ENCODE peak calls at places on chromosomes 5 and 9, in nine cellular contexts. One of them, this sample, is unnamed.
A peak's percentile ranks its signal among the peaks of the same experiment; 100 is the strongest.

GRCh38 chr5:137016783-137017324 is 482.3 kb downstream of the SPOCK1 start:
- DNase-seq in activated CD4-positive, alpha-beta T cell treated with anti-CD3 and anti-CD28 coated beads, Interleukin-2, amount 50 U/mL, for 24 hours: no peak
- DNase-seq in activated T-cell treated with anti-CD3 and anti-CD28 coated beads, Interleukin-2, amount 50 U/mL, for 4 hours: no peak
- DNase-seq in T-helper 9 cell: no peak
- DNase-seq in H9: peak; percentile 49
- DNase-seq in sigmoid colon: no peak
- DNase-seq in HFF-Myc: no peak
- DNase-seq in NCI-H1092: no peak
- DNase-seq in NCI-H2081: no peak
- DNase-seq in this sample: no peak

GRCh38 chr5:68251804-68252648 is 36.5 kb downstream of the PIK3R1 start:
- DNase-seq in activated CD4-positive, alpha-beta T cell treated with anti-CD3 and anti-CD28 coated beads, Interleukin-2, amount 50 U/mL, for 24 hours: no peak
- DNase-seq in activated T-cell treated with anti-CD3 and anti-CD28 coated beads, Interleukin-2, amount 50 U/mL, for 4 hours: no peak
- DNase-seq in T-helper 9 cell: no peak
- DNase-seq in H9: no peak
- DNase-seq in sigmoid colon: peak; percentile 87
- DNase-seq in HFF-Myc: peak; percentile 72
- DNase-seq in NCI-H1092: no peak
- DNase-seq in NCI-H2081: no peak
- DNase-seq in this sample: no peak

GRCh38 chr5:175216991-175217390 is 227.0 kb downstream of the DRD1 start:
- DNase-seq in activated CD4-positive, alpha-beta T cell treated with anti-CD3 and anti-CD28 coated beads, Interleukin-2, amount 50 U/mL, for 24 hours: no peak
- DNase-seq in activated T-cell treated with anti-CD3 and anti-CD28 coated beads, Interleukin-2, amount 50 U/mL, for 4 hours: no peak
- DNase-seq in T-helper 9 cell: no peak
- DNase-seq in H9: no peak
- DNase-seq in sigmoid colon: no peak
- DNase-seq in HFF-Myc: no peak
- DNase-seq in NCI-H1092: no peak
- DNase-seq in NCI-H2081: no peak
- DNase-seq in this sample: no peak

GRCh38 chr9:96490534-96491078 is 40.6 kb downstream of the HABP4 start:
- DNase-seq in activated CD4-positive, alpha-beta T cell treated with anti-CD3 and anti-CD28 coated beads, Interleukin-2, amount 50 U/mL, for 24 hours: no peak
- DNase-seq in activated T-cell treated with anti-CD3 and anti-CD28 coated beads, Interleukin-2, amount 50 U/mL, for 4 hours: no peak
- DNase-seq in T-helper 9 cell: no peak
- DNase-seq in H9: no peak
- DNase-seq in sigmoid colon: no peak
- DNase-seq in HFF-Myc: no peak
- DNase-seq in NCI-H1092: no peak
- DNase-seq in NCI-H2081: no peak
- DNase-seq in this sample: no peak

GRCh38 chr5:6576861-6577501 is 55.9 kb downstream of the NSUN2 start:
- DNase-seq in activated CD4-positive, alpha-beta T cell treated with anti-CD3 and anti-CD28 coated beads, Interleukin-2, amount 50 U/mL, for 24 hours: no peak
- DNase-seq in activated T-cell treated with anti-CD3 and anti-CD28 coated beads, Interleukin-2, amount 50 U/mL, for 4 hours: no peak
- DNase-seq in T-helper 9 cell: no peak
- DNase-seq in H9: peak; percentile 51
- DNase-seq in sigmoid colon: no peak
- DNase-seq in HFF-Myc: peak; percentile 46
- DNase-seq in NCI-H1092: peak; percentile 56
- DNase-seq in NCI-H2081: peak; percentile 76
- DNase-seq in this sample: no peak

GRCh38 chr9:74078647-74079046 is 418.5 kb upstream of the RORB start:
- DNase-seq in activated CD4-positive, alpha-beta T cell treated with anti-CD3 and anti-CD28 coated beads, Interleukin-2, amount 50 U/mL, for 24 hours: no peak
- DNase-seq in activated T-cell treated with anti-CD3 and anti-CD28 coated beads, Interleukin-2, amount 50 U/mL, for 4 hours: no peak
- DNase-seq in T-helper 9 cell: no peak
- DNase-seq in H9: no peak
- DNase-seq in sigmoid colon: no peak
- DNase-seq in HFF-Myc: no peak
- DNase-seq in NCI-H1092: no peak
- DNase-seq in NCI-H2081: no peak
- DNase-seq in this sample: no peak

GRCh38 chr5:169416583-169417196 is 115.8 kb upstream of the SLIT3 start:
- DNase-seq in activated CD4-positive, alpha-beta T cell treated with anti-CD3 and anti-CD28 coated beads, Interleukin-2, amount 50 U/mL, for 24 hours: no peak
- DNase-seq in activated T-cell treated with anti-CD3 and anti-CD28 coated beads, Interleukin-2, amount 50 U/mL, for 4 hours: no peak
- DNase-seq in T-helper 9 cell: no peak
- DNase-seq in H9: no peak
- DNase-seq in sigmoid colon: no peak
- DNase-seq in HFF-Myc: peak; percentile 17
- DNase-seq in NCI-H1092: no peak
- DNase-seq in NCI-H2081: no peak
- DNase-seq in this sample: no peak

GRCh38 chr9:29212590-29213373 is 1639.5 kb upstream of the C9orf72 start:
- DNase-seq in activated CD4-positive, alpha-beta T cell treated with anti-CD3 and anti-CD28 coated beads, Interleukin-2, amount 50 U/mL, for 24 hours: no peak
- DNase-seq in activated T-cell treated with anti-CD3 and anti-CD28 coated beads, Interleukin-2, amount 50 U/mL, for 4 hours: no peak
- DNase-seq in T-helper 9 cell: no peak
- DNase-seq in H9: peak; percentile 57
- DNase-seq in sigmoid colon: no peak
- DNase-seq in HFF-Myc: no peak
- DNase-seq in NCI-H1092: no peak
- DNase-seq in NCI-H2081: peak; percentile 67
- DNase-seq in this sample: no peak

GRCh38 chr5:35811108-35811741 is 45.5 kb upstream of the IL7R start:
- DNase-seq in activated CD4-positive, alpha-beta T cell treated with anti-CD3 and anti-CD28 coated beads, Interleukin-2, amount 50 U/mL, for 24 hours: no peak
- DNase-seq in activated T-cell treated with anti-CD3 and anti-CD28 coated beads, Interleukin-2, amount 50 U/mL, for 4 hours: no peak
- DNase-seq in T-helper 9 cell: peak; percentile 20
- DNase-seq in H9: no peak
- DNase-seq in sigmoid colon: no peak
- DNase-seq in HFF-Myc: no peak
- DNase-seq in NCI-H1092: no peak
- DNase-seq in NCI-H2081: no peak
- DNase-seq in this sample: peak; percentile 25

GRCh38 chr5:158054073-158054387 is 195.1 kb upstream of the CLINT1 start:
- DNase-seq in activated CD4-positive, alpha-beta T cell treated with anti-CD3 and anti-CD28 coated beads, Interleukin-2, amount 50 U/mL, for 24 hours: no peak
- DNase-seq in activated T-cell treated with anti-CD3 and anti-CD28 coated beads, Interleukin-2, amount 50 U/mL, for 4 hours: no peak
- DNase-seq in T-helper 9 cell: no peak
- DNase-seq in H9: no peak
- DNase-seq in sigmoid colon: no peak
- DNase-seq in HFF-Myc: no peak
- DNase-seq in NCI-H1092: no peak
- DNase-seq in NCI-H2081: no peak
- DNase-seq in this sample: no peak

GRCh38 chr5:143196601-143197259 is 206.8 kb downstream of the NR3C1 start:
- DNase-seq in activated CD4-positive, alpha-beta T cell treated with anti-CD3 and anti-CD28 coated beads, Interleukin-2, amount 50 U/mL, for 24 hours: no peak
- DNase-seq in activated T-cell treated with anti-CD3 and anti-CD28 coated beads, Interleukin-2, amount 50 U/mL, for 4 hours: no peak
- DNase-seq in T-helper 9 cell: no peak
- DNase-seq in H9: no peak
- DNase-seq in sigmoid colon: no peak
- DNase-seq in HFF-Myc: no peak
- DNase-seq in NCI-H1092: no peak
- DNase-seq in NCI-H2081: no peak
- DNase-seq in this sample: no peak

GRCh38 chr9:108468364-108468763 is 387.4 kb downstream of the ACTL7B start:
- DNase-seq in activated CD4-positive, alpha-beta T cell treated with anti-CD3 and anti-CD28 coated beads, Interleukin-2, amount 50 U/mL, for 24 hours: no peak
- DNase-seq in activated T-cell treated with anti-CD3 and anti-CD28 coated beads, Interleukin-2, amount 50 U/mL, for 4 hours: no peak
- DNase-seq in T-helper 9 cell: no peak
- DNase-seq in H9: peak; percentile 51
- DNase-seq in sigmoid colon: no peak
- DNase-seq in HFF-Myc: no peak
- DNase-seq in NCI-H1092: no peak
- DNase-seq in NCI-H2081: no peak
- DNase-seq in this sample: no peak

GRCh38 chr9:133712221-133713100 is 25.7 kb downstream of the SARDH start:
- DNase-seq in activated CD4-positive, alpha-beta T cell treated with anti-CD3 and anti-CD28 coated beads, Interleukin-2, amount 50 U/mL, for 24 hours: no peak
- DNase-seq in activated T-cell treated with anti-CD3 and anti-CD28 coated beads, Interleukin-2, amount 50 U/mL, for 4 hours: no peak
- DNase-seq in T-helper 9 cell: no peak
- DNase-seq in H9: no peak
- DNase-seq in sigmoid colon: peak; percentile 57
- DNase-seq in HFF-Myc: no peak
- DNase-seq in NCI-H1092: no peak
- DNase-seq in NCI-H2081: no peak
- DNase-seq in this sample: no peak

GRCh38 chr5:133319244-133319643 is 267.4 kb downstream of the HSPA4 start:
- DNase-seq in activated CD4-positive, alpha-beta T cell treated with anti-CD3 and anti-CD28 coated beads, Interleukin-2, amount 50 U/mL, for 24 hours: no peak
- DNase-seq in activated T-cell treated with anti-CD3 and anti-CD28 coated beads, Interleukin-2, amount 50 U/mL, for 4 hours: no peak
- DNase-seq in T-helper 9 cell: no peak
- DNase-seq in H9: no peak
- DNase-seq in sigmoid colon: no peak
- DNase-seq in HFF-Myc: no peak
- DNase-seq in NCI-H1092: no peak
- DNase-seq in NCI-H2081: no peak
- DNase-seq in this sample: no peak

GRCh38 chr5:522899-523657 is 1.2 kb downstream of the SLC9A3 start:
- DNase-seq in activated CD4-positive, alpha-beta T cell treated with anti-CD3 and anti-CD28 coated beads, Interleukin-2, amount 50 U/mL, for 24 hours: no peak
- DNase-seq in activated T-cell treated with anti-CD3 and anti-CD28 coated beads, Interleukin-2, amount 50 U/mL, for 4 hours: no peak
- DNase-seq in T-helper 9 cell: no peak
- DNase-seq in H9: no peak
- DNase-seq in sigmoid colon: no peak
- DNase-seq in HFF-Myc: no peak
- DNase-seq in NCI-H1092: peak; percentile 81
- DNase-seq in NCI-H2081: no peak
- DNase-seq in this sample: no peak

GRCh38 chr5:180116441-180117377 is 45.1 kb upstream of the RNF130 start:
- DNase-seq in activated CD4-positive, alpha-beta T cell treated with anti-CD3 and anti-CD28 coated beads, Interleukin-2, amount 50 U/mL, for 24 hours: no peak
- DNase-seq in activated T-cell treated with anti-CD3 and anti-CD28 coated beads, Interleukin-2, amount 50 U/mL, for 4 hours: no peak
- DNase-seq in T-helper 9 cell: no peak
- DNase-seq in H9: peak; percentile 42
- DNase-seq in sigmoid colon: peak; percentile 59
- DNase-seq in HFF-Myc: no peak
- DNase-seq in NCI-H1092: no peak
- DNase-seq in NCI-H2081: no peak
- DNase-seq in this sample: no peak

GRCh38 chr5:10563132-10563939 is 534 bp upstream of the ANKRD33B start:
- DNase-seq in activated CD4-positive, alpha-beta T cell treated with anti-CD3 and anti-CD28 coated beads, Interleukin-2, amount 50 U/mL, for 24 hours: peak; percentile 15
- DNase-seq in activated T-cell treated with anti-CD3 and anti-CD28 coated beads, Interleukin-2, amount 50 U/mL, for 4 hours: peak; percentile 27
- DNase-seq in T-helper 9 cell: peak; percentile 42
- DNase-seq in H9: peak; percentile 72
- DNase-seq in sigmoid colon: peak; percentile 82
- DNase-seq in HFF-Myc: no peak
- DNase-seq in NCI-H1092: no peak
- DNase-seq in NCI-H2081: peak; percentile 30
- DNase-seq in this sample: peak; percentile 25

GRCh38 chr5:35924122-35924949 is 14.1 kb downstream of the CAPSL start:
- DNase-seq in activated CD4-positive, alpha-beta T cell treated with anti-CD3 and anti-CD28 coated beads, Interleukin-2, amount 50 U/mL, for 24 hours: no peak
- DNase-seq in activated T-cell treated with anti-CD3 and anti-CD28 coated beads, Interleukin-2, amount 50 U/mL, for 4 hours: no peak
- DNase-seq in T-helper 9 cell: no peak
- DNase-seq in H9: no peak
- DNase-seq in sigmoid colon: no peak
- DNase-seq in HFF-Myc: no peak
- DNase-seq in NCI-H1092: no peak
- DNase-seq in NCI-H2081: no peak
- DNase-seq in this sample: no peak

GRCh38 chr5:126525630-126526245 is 69.3 kb downstream of the ALDH7A1 start:
- DNase-seq in activated CD4-positive, alpha-beta T cell treated with anti-CD3 and anti-CD28 coated beads, Interleukin-2, amount 50 U/mL, for 24 hours: no peak
- DNase-seq in activated T-cell treated with anti-CD3 and anti-CD28 coated beads, Interleukin-2, amount 50 U/mL, for 4 hours: no peak
- DNase-seq in T-helper 9 cell: no peak
- DNase-seq in H9: peak; percentile 76
- DNase-seq in sigmoid colon: peak; percentile 89
- DNase-seq in HFF-Myc: no peak
- DNase-seq in NCI-H1092: no peak
- DNase-seq in NCI-H2081: no peak
- DNase-seq in this sample: no peak

GRCh38 chr5:104576677-104577076 is 1014.1 kb upstream of the NUDT12 start:
- DNase-seq in activated CD4-positive, alpha-beta T cell treated with anti-CD3 and anti-CD28 coated beads, Interleukin-2, amount 50 U/mL, for 24 hours: no peak
- DNase-seq in activated T-cell treated with anti-CD3 and anti-CD28 coated beads, Interleukin-2, amount 50 U/mL, for 4 hours: no peak
- DNase-seq in T-helper 9 cell: no peak
- DNase-seq in H9: no peak
- DNase-seq in sigmoid colon: no peak
- DNase-seq in HFF-Myc: no peak
- DNase-seq in NCI-H1092: no peak
- DNase-seq in NCI-H2081: no peak
- DNase-seq in this sample: no peak

GRCh38 chr5:148455055-148455675 is 71.4 kb downstream of the FBXO38 start:
- DNase-seq in activated CD4-positive, alpha-beta T cell treated with anti-CD3 and anti-CD28 coated beads, Interleukin-2, amount 50 U/mL, for 24 hours: no peak
- DNase-seq in activated T-cell treated with anti-CD3 and anti-CD28 coated beads, Interleukin-2, amount 50 U/mL, for 4 hours: no peak
- DNase-seq in T-helper 9 cell: no peak
- DNase-seq in H9: no peak
- DNase-seq in sigmoid colon: no peak
- DNase-seq in HFF-Myc: peak; percentile 16
- DNase-seq in NCI-H1092: no peak
- DNase-seq in NCI-H2081: no peak
- DNase-seq in this sample: no peak

GRCh38 chr5:90410178-90410762 is 714 bp upstream of the CETN3 start:
- DNase-seq in activated CD4-positive, alpha-beta T cell treated with anti-CD3 and anti-CD28 coated beads, Interleukin-2, amount 50 U/mL, for 24 hours: no peak
- DNase-seq in activated T-cell treated with anti-CD3 and anti-CD28 coated beads, Interleukin-2, amount 50 U/mL, for 4 hours: no peak
- DNase-seq in T-helper 9 cell: no peak
- DNase-seq in H9: no peak
- DNase-seq in sigmoid colon: no peak
- DNase-seq in HFF-Myc: no peak
- DNase-seq in NCI-H1092: no peak
- DNase-seq in NCI-H2081: no peak
- DNase-seq in this sample: no peak

GRCh38 chr9:84940294-84940693 is 270.8 kb downstream of the NTRK2 start:
- DNase-seq in activated CD4-positive, alpha-beta T cell treated with anti-CD3 and anti-CD28 coated beads, Interleukin-2, amount 50 U/mL, for 24 hours: no peak
- DNase-seq in activated T-cell treated with anti-CD3 and anti-CD28 coated beads, Interleukin-2, amount 50 U/mL, for 4 hours: no peak
- DNase-seq in T-helper 9 cell: no peak
- DNase-seq in H9: no peak
- DNase-seq in sigmoid colon: no peak
- DNase-seq in HFF-Myc: no peak
- DNase-seq in NCI-H1092: no peak
- DNase-seq in NCI-H2081: no peak
- DNase-seq in this sample: no peak

GRCh38 chr9:127567119-127567897 is 44.8 kb upstream of the STXBP1 start:
- DNase-seq in activated CD4-positive, alpha-beta T cell treated with anti-CD3 and anti-CD28 coated beads, Interleukin-2, amount 50 U/mL, for 24 hours: no peak
- DNase-seq in activated T-cell treated with anti-CD3 and anti-CD28 coated beads, Interleukin-2, amount 50 U/mL, for 4 hours: no peak
- DNase-seq in T-helper 9 cell: no peak
- DNase-seq in H9: no peak
- DNase-seq in sigmoid colon: peak; percentile 88
- DNase-seq in HFF-Myc: no peak
- DNase-seq in NCI-H1092: no peak
- DNase-seq in NCI-H2081: no peak
- DNase-seq in this sample: no peak

GRCh38 chr5:149728303-149728702 is 1.8 kb upstream of the PPARGC1B start:
- DNase-seq in activated CD4-positive, alpha-beta T cell treated with anti-CD3 and anti-CD28 coated beads, Interleukin-2, amount 50 U/mL, for 24 hours: no peak
- DNase-seq in activated T-cell treated with anti-CD3 and anti-CD28 coated beads, Interleukin-2, amount 50 U/mL, for 4 hours: no peak
- DNase-seq in T-helper 9 cell: no peak
- DNase-seq in H9: no peak
- DNase-seq in sigmoid colon: no peak
- DNase-seq in HFF-Myc: no peak
- DNase-seq in NCI-H1092: no peak
- DNase-seq in NCI-H2081: no peak
- DNase-seq in this sample: no peak

GRCh38 chr9:5438301-5439162 is 807 bp upstream of the PLGRKT start:
- DNase-seq in activated CD4-positive, alpha-beta T cell treated with anti-CD3 and anti-CD28 coated beads, Interleukin-2, amount 50 U/mL, for 24 hours: peak; percentile 48
- DNase-seq in activated T-cell treated with anti-CD3 and anti-CD28 coated beads, Interleukin-2, amount 50 U/mL, for 4 hours: peak; percentile 21
- DNase-seq in T-helper 9 cell: peak; percentile 45
- DNase-seq in H9: no peak
- DNase-seq in sigmoid colon: no peak
- DNase-seq in HFF-Myc: no peak
- DNase-seq in NCI-H1092: no peak
- DNase-seq in NCI-H2081: no peak
- DNase-seq in this sample: peak; percentile 43

This sample was measured in effector CD4-positive, alpha-beta T cell.